ENCODE peak calls at places on chromosomes 3 and 15, in seven cellular contexts. A, N, K, Z, Y, H and B are unnamed samples.

GRCh38 chr3:122513386-122514122 is 1.2 kb downstream of the KPNA1 start:
- DNase-seq in Y (no peak), Z (no peak), H (peak), N (no peak), A (no peak), K (no peak), B (no peak)

GRCh38 chr3:195451373-195452000 is 8.7 kb upstream of the ACAP2 start:
- DNase-seq in Y (no peak), K (no peak), A (no peak), H (no peak), N (no peak), Z (no peak), B (no peak)

GRCh38 chr3:125220681-125221429 is 8.3 kb upstream of the SLC12A8 start:
- DNase-seq in K (no peak), Y (no peak), A (no peak), Z (no peak), N (no peak), H (peak), B (no peak)

GRCh38 chr3:79846148-79846933 is 78.5 kb upstream of the ROBO1 start:
- DNase-seq in Z (no peak), K (peak), N (peak), Y (no peak), H (peak), A (no peak), B (no peak)

GRCh38 chr15:51775967-51776816 is 24.8 kb downstream of the TMOD2 start:
- DNase-seq in K (peak), H (peak), Z (peak), Y (no peak), N (peak), A (no peak), B (peak)

GRCh38 chr3:29164825-29165224 is 116.0 kb upstream of the RBMS3 start:
- DNase-seq in K (no peak), A (no peak), N (no peak), Z (no peak), Y (no peak), H (no peak), B (no peak)

GRCh38 chr3:189841474-189842205 is 210.5 kb downstream of the TP63 start:
- DNase-seq in Z (no peak), H (peak), A (no peak), N (no peak), K (no peak), Y (no peak), B (no peak)

GRCh38 chr15:65762914-65763787 is 28.9 kb downstream of the DENND4A start:
- DNase-seq in H (no peak), Z (no peak), Y (no peak), K (no peak), N (no peak), A (no peak), B (no peak)

GRCh38 chr3:35528728-35529127 is 110.6 kb upstream of the ARPP21 start:
- DNase-seq in H (no peak), Y (no peak), K (peak), A (no peak), N (no peak), Z (no peak), B (peak)

GRCh38 chr3:72449551-72449950 is 398.7 kb downstream of the SHQ1 start:
- DNase-seq in Z (no peak), Y (no peak), H (no peak), N (no peak), A (no peak), K (no peak), B (no peak)

GRCh38 chr3:134601539-134602439 is 49.0 kb downstream of the KY start:
- DNase-seq in A (no peak), N (no peak), H (peak), Y (no peak), K (no peak), Z (no peak), B (no peak)

GRCh38 chr15:40633178-40633577 is 39.1 kb downstream of the KNL1 start:
- DNase-seq in Y (no peak), N (no peak), Z (no peak), A (no peak), K (peak), H (no peak), B (no peak)

GRCh38 chr3:126347543-126348161 is 9.6 kb downstream of the KLF15 start:
- DNase-seq in Y (peak), A (no peak), Z (no peak), K (no peak), N (no peak), H (no peak), B (peak)

GRCh38 chr3:8705575-8705974 is 28.0 kb upstream of the CAV3 start:
- DNase-seq in N (no peak), Z (no peak), Y (no peak), H (no peak), A (no peak), K (no peak), B (no peak)

GRCh38 chr3:192907784-192908183 is 9.9 kb downstream of the MB21D2 start:
- DNase-seq in N (no peak), H (no peak), Z (no peak), A (no peak), K (no peak), Y (no peak), B (no peak)

GRCh38 chr15:41494190-41494921 is 682 bp downstream of the ITPKA start:
- DNase-seq in A (no peak), H (peak), K (peak), N (peak), Y (no peak), Z (peak), B (peak)

GRCh38 chr15:62742409-62743171 is 300.0 kb upstream of the TPM1 start:
- DNase-seq in Y (peak), K (peak), A (no peak), H (peak), Z (peak), N (peak), B (peak)

DNA sequence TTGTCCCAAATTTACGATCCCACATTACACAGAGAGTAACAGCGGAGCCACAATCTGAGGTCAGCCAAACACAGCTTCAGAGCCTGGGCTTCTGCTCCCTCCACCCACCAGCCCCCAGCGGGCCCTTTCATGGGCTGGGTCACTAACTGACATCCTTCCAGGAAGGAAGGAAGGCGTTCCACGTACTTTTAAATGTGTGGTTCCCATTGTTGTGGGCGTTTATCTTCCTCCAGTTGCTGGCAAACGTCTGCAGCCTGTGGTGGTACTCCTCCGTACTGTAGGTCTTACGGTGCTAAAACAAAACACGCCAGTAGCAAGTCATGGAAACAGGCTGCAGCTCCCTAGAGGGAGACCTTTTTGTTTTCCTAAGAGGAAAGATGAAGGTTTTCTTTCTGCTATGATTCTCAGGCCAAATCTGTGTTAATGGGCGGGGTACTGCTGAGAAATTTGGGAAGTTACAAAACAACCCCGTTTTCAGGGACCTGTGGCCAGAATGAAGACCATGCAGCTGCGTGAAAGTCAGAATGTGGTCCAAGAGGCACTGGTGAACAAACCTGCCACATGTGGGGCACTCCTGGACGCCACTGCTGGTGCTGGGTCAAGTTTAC is 7.6 kb downstream of the CTSH start:
- DNase-seq in H (no peak), K (no peak), N (no peak), Y (no peak), A (no peak), Z (no peak), B (no peak)
- TF ChIP-seq POLR2AphosphoS5 in H (no peak), K (no peak), N (no peak), Y (no peak), A (no peak), Z (no peak), B (no peak)

DNA sequence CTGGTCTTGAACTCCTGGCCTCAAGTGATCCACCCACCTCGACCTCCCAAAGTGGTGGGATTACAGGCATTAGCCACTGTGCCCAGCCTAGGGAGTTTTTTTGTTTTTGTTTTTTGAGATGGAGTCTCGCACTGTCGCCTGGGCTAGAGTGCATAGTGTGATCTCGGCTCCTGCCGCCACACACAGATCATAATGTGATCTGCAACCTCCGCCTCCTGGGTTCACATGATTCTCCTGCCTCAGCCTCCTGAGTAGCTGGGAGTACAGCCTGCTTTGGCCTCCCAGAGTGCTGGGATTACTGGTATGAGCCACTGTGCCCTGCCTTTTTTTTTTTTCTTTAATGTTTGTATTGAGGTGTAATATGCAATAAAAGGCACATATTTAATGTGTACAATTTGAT is 78.2 kb downstream of the SMAD3 start:
- DNase-seq in K (no peak), N (no peak), H (no peak), Y (peak), Z (no peak), A (no peak), B (no peak)
- TF ChIP-seq POLR2AphosphoS5 in K (no peak), N (no peak), H (no peak), Y (no peak), Z (no peak), A (no peak), B (no peak)

GRCh38 chr3:184259878-184260570 is 1.3 kb downstream of the CAMK2N2 start:
- DNase-seq in Z (peak), H (peak), Y (no peak), A (no peak), K (no peak), N (peak), B (peak)

GRCh38 chr3:184260571-184261269 is 633 bp downstream of the CAMK2N2 start:
- DNase-seq in Y (no peak), K (no peak), A (no peak), Z (no peak), H (peak), N (no peak), B (no peak)

GRCh38 chr3:184261270-184262165 is at the start of gene CAMK2N2:
- DNase-seq in A (no peak), N (peak), H (peak), Z (peak), K (peak), Y (no peak), B (peak)

GRCh38 chr3:184262927-184263179 is 1.5 kb upstream of the CAMK2N2 start:
- DNase-seq in Z (no peak), N (no peak), H (no peak), A (no peak), Y (no peak), K (no peak), B (no peak)

DNA sequence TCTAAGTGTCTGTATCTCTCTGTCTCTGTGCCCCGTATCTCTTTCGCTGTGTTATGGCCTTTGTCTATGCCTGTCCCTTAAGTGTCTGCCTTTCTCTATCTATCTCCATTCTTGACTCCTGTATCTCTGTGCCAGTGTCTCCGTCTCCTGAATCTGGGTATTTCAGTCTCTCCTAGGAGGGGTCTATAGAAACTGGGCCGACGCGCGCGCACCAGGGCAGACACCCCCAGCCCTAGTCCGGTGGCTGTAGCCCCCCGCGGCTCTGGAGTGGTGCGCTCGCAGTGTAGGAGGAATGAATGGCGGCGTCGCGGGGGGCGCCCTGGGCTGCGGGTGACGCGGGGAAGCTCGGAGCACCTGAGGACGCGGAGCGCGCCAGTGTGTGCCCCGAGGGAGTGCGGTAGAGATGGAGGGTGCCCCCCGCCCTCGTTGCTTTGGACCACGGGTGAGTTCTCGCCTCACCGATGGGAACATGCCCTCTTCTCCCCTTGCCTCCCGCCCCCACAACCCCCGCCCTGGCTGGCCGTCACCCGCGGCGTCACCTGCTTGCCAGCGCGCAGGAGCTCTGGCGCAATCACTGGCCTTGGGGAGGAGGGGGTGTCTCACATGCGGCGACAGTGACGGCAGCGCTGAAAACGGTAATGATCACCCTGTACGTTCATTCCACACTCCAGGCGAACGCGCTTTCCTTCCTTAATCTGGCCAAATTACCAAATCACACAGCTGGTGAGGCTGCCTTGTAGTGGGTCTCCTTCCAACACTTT is 993 bp upstream of the CAMK2N2 start:
- DNase-seq in N (no peak), Y (no peak), Z (no peak), A (no peak), H (peak), K (no peak), B (no peak)
- TF ChIP-seq POLR2AphosphoS5 in N (no peak), Y (no peak), Z (no peak), A (no peak), H (no peak), K (no peak), B (no peak)

DNA sequence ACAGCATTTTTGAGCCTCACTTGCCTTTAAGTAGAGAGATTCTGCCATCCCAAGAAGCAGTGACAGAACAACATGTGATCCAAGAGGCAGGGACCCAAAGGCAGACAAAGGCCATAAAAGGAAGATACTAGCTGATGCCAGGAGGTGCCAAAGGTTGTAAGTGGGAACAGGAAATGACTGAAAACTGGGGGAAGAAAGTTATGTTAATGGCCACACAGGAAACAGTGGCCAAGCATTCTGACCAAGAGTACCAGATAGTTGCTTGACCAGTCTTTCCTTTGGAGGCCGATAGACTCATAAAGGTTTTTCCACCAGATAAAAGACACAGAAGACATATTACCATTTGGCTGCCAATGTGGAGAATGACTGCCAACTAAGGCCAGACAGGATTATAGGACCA is 274.5 kb upstream of the PEX5L start:
- DNase-seq in Z (no peak), H (peak), A (no peak), N (no peak), Y (no peak), K (no peak), B (no peak)
- TF ChIP-seq POLR2AphosphoS5 in Z (no peak), H (no peak), A (no peak), N (no peak), Y (no peak), K (no peak), B (no peak)

DNA sequence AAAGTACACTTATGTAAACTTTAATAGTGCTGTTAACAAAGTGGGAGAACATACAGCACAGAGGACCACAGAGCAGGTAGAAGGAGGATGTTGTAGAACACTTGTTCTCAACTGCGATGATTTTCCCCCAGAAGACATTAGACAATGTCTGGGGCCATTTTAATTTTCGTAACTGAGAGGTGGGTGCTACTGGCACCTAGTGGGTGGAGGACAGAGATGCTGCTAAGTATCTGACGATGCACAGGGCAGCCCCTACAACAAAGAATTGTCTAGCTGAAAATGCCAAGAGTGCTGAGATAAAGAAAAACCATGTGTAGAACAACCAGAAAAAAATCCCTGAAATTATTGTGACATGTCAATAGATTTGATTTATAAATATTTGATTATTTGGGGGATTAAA is 5.0 kb upstream of the KBTBD8 start:
- DNase-seq in K (no peak), Z (no peak), N (no peak), A (no peak), Y (no peak), H (peak), B (no peak)
- TF ChIP-seq POLR2AphosphoS5 in K (no peak), Z (no peak), N (no peak), A (no peak), Y (no peak), H (no peak), B (no peak)

GRCh38 chr3:118987466-118987865 is 47.2 kb downstream of the IGSF11 start:
- DNase-seq in H (no peak), N (no peak), A (no peak), K (no peak), Y (peak), Z (peak), B (peak)
- TF ChIP-seq POLR2AphosphoS5 in H (no peak), N (no peak), A (no peak), K (no peak), Y (peak), Z (no peak), B (peak)

GRCh38 chr15:57797608-57798267 is 91.2 kb downstream of the POLR2M start:
- DNase-seq in A (no peak), N (no peak), H (no peak), Y (no peak), Z (no peak), K (no peak), B (no peak)
- TF ChIP-seq POLR2AphosphoS5 in A (no peak), N (no peak), H (no peak), Y (no peak), Z (no peak), K (no peak), B (no peak)

GRCh38 chr3:63864008-63864871 is 573 bp downstream of the ATXN7 start:
- DNase-seq in Y (no peak), Z (peak), N (peak), A (no peak), K (no peak), H (peak), B (peak)
- TF ChIP-seq POLR2AphosphoS5 in Y (no peak), Z (no peak), N (no peak), A (no peak), K (no peak), H (no peak), B (no peak)

GRCh38 chr3:101677436-101678286 is 729 bp upstream of the ZBTB11 start:
- DNase-seq in H (peak), Y (no peak), A (no peak), N (no peak), Z (no peak), K (no peak), B (no peak)
- TF ChIP-seq POLR2AphosphoS5 in H (no peak), Y (no peak), A (no peak), N (peak), Z (no peak), K (no peak), B (no peak)

DNA sequence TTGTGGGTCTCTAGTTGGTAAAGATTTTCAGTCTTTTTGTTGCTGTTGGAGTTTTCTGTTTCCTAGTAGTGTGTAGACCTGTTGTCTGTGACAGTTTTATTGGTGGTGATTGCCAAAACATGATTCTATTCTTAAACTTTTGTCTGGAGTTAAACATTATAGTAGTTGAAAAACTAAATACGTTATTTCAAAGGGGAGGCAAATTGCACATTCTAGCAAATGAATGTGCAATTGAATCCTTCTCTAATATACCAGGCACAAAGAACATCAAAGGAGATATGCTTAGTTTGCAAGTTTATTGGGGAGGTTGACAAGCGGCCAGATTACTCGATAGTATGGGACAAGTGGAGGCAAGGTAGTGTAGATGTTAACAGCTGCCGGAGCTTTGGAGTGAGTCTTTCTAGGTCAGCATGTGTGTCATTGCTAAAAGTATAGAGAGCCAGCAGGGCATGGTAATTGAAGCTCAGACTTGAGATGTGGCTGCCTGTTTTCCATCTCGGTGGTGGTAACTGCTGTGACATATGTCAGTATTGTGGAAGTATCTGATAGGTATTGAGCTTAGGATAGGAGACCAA is 20.6 kb downstream of the CHD2 start:
- DNase-seq in Z (no peak), H (no peak), A (no peak), K (no peak), Y (no peak), N (no peak), B (no peak)
- TF ChIP-seq POLR2AphosphoS5 in Z (no peak), H (no peak), A (no peak), K (no peak), Y (no peak), N (no peak), B (no peak)